ENCODE peak calls at places on chromosome 15, in five cellular contexts. One of them, this sample, is unnamed.

GRCh38 chr15:34796847-34797246 is 1.5 kb upstream of the ACTC1 start:
- DNase-seq in globus pallidus: no peak
- DNase-seq in HuH-7.5: no peak
- DNase-seq in stimulated activated CD8-positive, alpha-beta memory T cell treated with anti-CD3 and anti-CD28 coated beads, Interleukin-12 subunit alpha, Interleukin-12 subunit beta, amount 100 ng/mL, for 1 hour: no peak
- DNase-seq in kidney: no peak
- DNase-seq in this sample: no peak

GRCh38 chr15:25689592-25689991 is 173.5 kb downstream of the ATP10A start:
- DNase-seq in globus pallidus: no peak
- DNase-seq in HuH-7.5: no peak
- DNase-seq in stimulated activated CD8-positive, alpha-beta memory T cell treated with anti-CD3 and anti-CD28 coated beads, Interleukin-12 subunit alpha, Interleukin-12 subunit beta, amount 100 ng/mL, for 1 hour: no peak
- DNase-seq in kidney: no peak
- DNase-seq in this sample: no peak

GRCh38 chr15:93302080-93302765 is 213.2 kb upstream of the RGMA start:
- DNase-seq in globus pallidus: peak
- DNase-seq in HuH-7.5: no peak
- DNase-seq in stimulated activated CD8-positive, alpha-beta memory T cell treated with anti-CD3 and anti-CD28 coated beads, Interleukin-12 subunit alpha, Interleukin-12 subunit beta, amount 100 ng/mL, for 1 hour: no peak
- DNase-seq in kidney: no peak
- DNase-seq in this sample: no peak

GRCh38 chr15:86162172-86162591 is 82.5 kb downstream of the AGBL1 start:
- DNase-seq in globus pallidus: peak
- DNase-seq in HuH-7.5: no peak
- DNase-seq in stimulated activated CD8-positive, alpha-beta memory T cell treated with anti-CD3 and anti-CD28 coated beads, Interleukin-12 subunit alpha, Interleukin-12 subunit beta, amount 100 ng/mL, for 1 hour: no peak
- DNase-seq in kidney: no peak
- DNase-seq in this sample: no peak

GRCh38 chr15:34514251-34514760 is 69.1 kb downstream of the GOLGA8B start:
- DNase-seq in globus pallidus: peak
- DNase-seq in HuH-7.5: no peak
- DNase-seq in stimulated activated CD8-positive, alpha-beta memory T cell treated with anti-CD3 and anti-CD28 coated beads, Interleukin-12 subunit alpha, Interleukin-12 subunit beta, amount 100 ng/mL, for 1 hour: peak
- DNase-seq in kidney: peak
- DNase-seq in this sample: no peak

GRCh38 chr15:33985287-33985686 is 17.0 kb downstream of the CHRM5 start:
- DNase-seq in globus pallidus: no peak
- DNase-seq in HuH-7.5: no peak
- DNase-seq in stimulated activated CD8-positive, alpha-beta memory T cell treated with anti-CD3 and anti-CD28 coated beads, Interleukin-12 subunit alpha, Interleukin-12 subunit beta, amount 100 ng/mL, for 1 hour: no peak
- DNase-seq in kidney: no peak
- DNase-seq in this sample: no peak

GRCh38 chr15:69723404-69724097 is 270.9 kb downstream of the RPLP1 start:
- DNase-seq in globus pallidus: no peak
- DNase-seq in HuH-7.5: no peak
- DNase-seq in stimulated activated CD8-positive, alpha-beta memory T cell treated with anti-CD3 and anti-CD28 coated beads, Interleukin-12 subunit alpha, Interleukin-12 subunit beta, amount 100 ng/mL, for 1 hour: no peak
- DNase-seq in kidney: no peak
- DNase-seq in this sample: no peak

GRCh38 chr15:78035319-78035718 is 42.2 kb downstream of the TBC1D2B start:
- DNase-seq in globus pallidus: no peak
- DNase-seq in HuH-7.5: no peak
- DNase-seq in stimulated activated CD8-positive, alpha-beta memory T cell treated with anti-CD3 and anti-CD28 coated beads, Interleukin-12 subunit alpha, Interleukin-12 subunit beta, amount 100 ng/mL, for 1 hour: no peak
- DNase-seq in kidney: no peak
- DNase-seq in this sample: peak

GRCh38 chr15:74036271-74037170 is 42.0 kb downstream of the PML start:
- DNase-seq in globus pallidus: no peak
- DNase-seq in HuH-7.5: peak
- DNase-seq in stimulated activated CD8-positive, alpha-beta memory T cell treated with anti-CD3 and anti-CD28 coated beads, Interleukin-12 subunit alpha, Interleukin-12 subunit beta, amount 100 ng/mL, for 1 hour: no peak
- DNase-seq in kidney: no peak
- DNase-seq in this sample: no peak

GRCh38 chr15:75648156-75649000 is 666 bp downstream of the SNX33 start:
- DNase-seq in globus pallidus: no peak
- DNase-seq in HuH-7.5: peak
- DNase-seq in stimulated activated CD8-positive, alpha-beta memory T cell treated with anti-CD3 and anti-CD28 coated beads, Interleukin-12 subunit alpha, Interleukin-12 subunit beta, amount 100 ng/mL, for 1 hour: no peak
- DNase-seq in kidney: peak
- DNase-seq in this sample: peak

GRCh38 chr15:49604625-49605409 is 15.8 kb downstream of the FAM227B start:
- DNase-seq in globus pallidus: no peak
- DNase-seq in HuH-7.5: no peak
- DNase-seq in stimulated activated CD8-positive, alpha-beta memory T cell treated with anti-CD3 and anti-CD28 coated beads, Interleukin-12 subunit alpha, Interleukin-12 subunit beta, amount 100 ng/mL, for 1 hour: no peak
- DNase-seq in kidney: no peak
- DNase-seq in this sample: no peak

GRCh38 chr15:90953947-90954711 is 555 bp upstream of the RCCD1 start:
- DNase-seq in globus pallidus: no peak
- DNase-seq in HuH-7.5: no peak
- DNase-seq in stimulated activated CD8-positive, alpha-beta memory T cell treated with anti-CD3 and anti-CD28 coated beads, Interleukin-12 subunit alpha, Interleukin-12 subunit beta, amount 100 ng/mL, for 1 hour: no peak
- DNase-seq in kidney: peak
- DNase-seq in this sample: no peak

GRCh38 chr15:95503640-95504225 is 826.8 kb upstream of the NR2F2 start:
- DNase-seq in globus pallidus: no peak
- DNase-seq in HuH-7.5: no peak
- DNase-seq in stimulated activated CD8-positive, alpha-beta memory T cell treated with anti-CD3 and anti-CD28 coated beads, Interleukin-12 subunit alpha, Interleukin-12 subunit beta, amount 100 ng/mL, for 1 hour: no peak
- DNase-seq in kidney: no peak
- DNase-seq in this sample: no peak

GRCh38 chr15:38389924-38390542 is 63.9 kb upstream of the FAM98B start:
- DNase-seq in globus pallidus: peak
- DNase-seq in HuH-7.5: peak
- DNase-seq in stimulated activated CD8-positive, alpha-beta memory T cell treated with anti-CD3 and anti-CD28 coated beads, Interleukin-12 subunit alpha, Interleukin-12 subunit beta, amount 100 ng/mL, for 1 hour: peak
- DNase-seq in kidney: no peak
- DNase-seq in this sample: peak

This sample was measured in lung.